ENCODE peak calls at places on chromosomes 4 and X, in five cellular contexts. O, N, I, Q and S are unnamed samples.

GRCh38 chr4:128604204-128604603 is 205.3 kb upstream of the JADE1 start:
- DNase-seq in O (no peak), N (no peak), I (no peak), Q (no peak), S (no peak)

GRCh38 chr4:62771656-62772557 is 1571.8 kb downstream of the ADGRL3 start:
- DNase-seq in O (no peak), N (no peak), I (no peak), Q (no peak), S (no peak)

GRCh38 chr4:141458501-141458900 is 177.9 kb upstream of the IL15 start:
- DNase-seq in O (no peak), N (no peak), I (no peak), Q (no peak), S (peak; percentile 72)

GRCh38 chrX:40116925-40117324 is 19.2 kb upstream of the BCOR start:
- DNase-seq in O (no peak), N (no peak), I (no peak), Q (no peak), S (no peak)

GRCh38 chr4:86271057-86271456 is 88.8 kb downstream of the MAPK10 start:
- DNase-seq in O (no peak), N (no peak), I (no peak), Q (no peak), S (no peak)

GRCh38 chr4:37561196-37561802 is 124.9 kb downstream of the RELL1 start:
- DNase-seq in O (no peak), N (no peak), I (no peak), Q (no peak), S (no peak)

GRCh38 chrX:1035206-1035605 is 177.2 kb downstream of the CRLF2 start:
- DNase-seq in O (no peak), N (no peak), I (no peak), Q (no peak), S (no peak)

GRCh38 chr4:15366660-15367059 is 61.2 kb upstream of the C1QTNF7 start:
- DNase-seq in O (peak; percentile 48), N (no peak), I (no peak), Q (no peak), S (no peak)

GRCh38 chr4:41029098-41029497 is 185.2 kb downstream of the APBB2 start:
- DNase-seq in O (no peak), N (no peak), I (no peak), Q (no peak), S (no peak)

GRCh38 chr4:1596393-1596792 is 87.7 kb downstream of the FAM53A start:
- DNase-seq in O (no peak), N (peak; percentile 26), I (no peak), Q (no peak), S (no peak)

GRCh38 chr4:144174401-144175067 is 34.0 kb upstream of the GYPA start:
- DNase-seq in O (peak; percentile 37), N (no peak), I (peak; percentile 76), Q (no peak), S (peak; percentile 5)

GRCh38 chr4:184473515-184474260 is 662 bp downstream of the IRF2 start:
- DNase-seq in O (peak; percentile 30), N (no peak), I (peak; percentile 45), Q (no peak), S (no peak)

GRCh38 chrX:14051416-14051815 is 21.7 kb upstream of the GEMIN8 start:
- DNase-seq in O (no peak), N (no peak), I (no peak), Q (no peak), S (no peak)

GRCh38 chr4:148112231-148112982 is 329.8 kb downstream of the NR3C2 start:
- DNase-seq in O (peak; percentile 16), N (no peak), I (peak; percentile 55), Q (no peak), S (no peak)

GRCh38 chr4:92257931-92258857 is 45.6 kb upstream of the GRID2 start:
- DNase-seq in O (no peak), N (no peak), I (no peak), Q (no peak), S (no peak)

GRCh38 chr4:139651282-139652194 is 14.1 kb upstream of the MGST2 start:
- DNase-seq in O (peak; percentile 67), N (peak; percentile 91), I (peak; percentile 93), Q (peak; percentile 80), S (no peak)

GRCh38 chr4:74840931-74841330 is 46.6 kb upstream of the BTC start:
- DNase-seq in O (no peak), N (no peak), I (peak; percentile 19), Q (no peak), S (no peak)

GRCh38 chr4:23373269-23373668 is 516.6 kb downstream of the PPARGC1A start:
- DNase-seq in O (no peak), N (no peak), I (peak; percentile 63), Q (no peak), S (peak; percentile 70)

GRCh38 chr4:127309360-127310095 is 323.2 kb upstream of the INTU start:
- DNase-seq in O (peak; percentile 74), N (no peak), I (no peak), Q (no peak), S (no peak)

GRCh38 chrX:98194036-98194435 is 1310.3 kb downstream of the RPA4 start:
- DNase-seq in O (no peak), N (no peak), I (no peak), Q (no peak), S (no peak)

GRCh38 chrX:872090-872489 is 241.5 kb downstream of the SHOX start:
- DNase-seq in O (no peak), N (no peak), I (no peak), Q (no peak), S (no peak)

GRCh38 chr4:52376107-52376704 is 282.9 kb downstream of the USP46 start:
- DNase-seq in O (peak; percentile 26), N (no peak), I (peak; percentile 69), Q (no peak), S (no peak)

GRCh38 chrX:54788446-54788845 is 9.6 kb downstream of the ITIH6 start:
- DNase-seq in O (no peak), N (no peak), I (no peak), Q (no peak), S (no peak)

GRCh38 chr4:112361181-112361791 is 64.1 kb downstream of the ALPK1 start:
- DNase-seq in O (peak; percentile 18), N (no peak), I (peak; percentile 26), Q (no peak), S (no peak)

GRCh38 chr4:107922486-107923473 is 8.6 kb upstream of the CYP2U1 start:
- DNase-seq in O (no peak), N (no peak), I (no peak), Q (no peak), S (no peak)

GRCh38 chr4:108483077-108483476 is 137.3 kb upstream of the RPL34 start:
- DNase-seq in O (no peak), N (no peak), I (no peak), Q (no peak), S (no peak)

GRCh38 chrX:46572295-46572936 is 1.1 kb upstream of the CHST7 start:
- DNase-seq in O (no peak), N (no peak), I (no peak), Q (no peak), S (no peak)

GRCh38 chrX:72216973-72217372 is 21.9 kb downstream of the ERCC6L start:
- DNase-seq in O (no peak), N (no peak), I (no peak), Q (no peak), S (no peak)

GRCh38 chr4:87445964-87446363 is 23.6 kb downstream of the NUDT9 start:
- DNase-seq in O (no peak), N (no peak), I (peak; percentile 11), Q (no peak), S (no peak)

GRCh38 chr4:87451537-87451936 is 29.2 kb downstream of the NUDT9 start:
- DNase-seq in O (no peak), N (no peak), I (no peak), Q (no peak), S (no peak)
- TF ChIP-seq CTCF in O (no peak), N (no peak), I (no peak), Q (no peak), S (no peak)

DNA sequence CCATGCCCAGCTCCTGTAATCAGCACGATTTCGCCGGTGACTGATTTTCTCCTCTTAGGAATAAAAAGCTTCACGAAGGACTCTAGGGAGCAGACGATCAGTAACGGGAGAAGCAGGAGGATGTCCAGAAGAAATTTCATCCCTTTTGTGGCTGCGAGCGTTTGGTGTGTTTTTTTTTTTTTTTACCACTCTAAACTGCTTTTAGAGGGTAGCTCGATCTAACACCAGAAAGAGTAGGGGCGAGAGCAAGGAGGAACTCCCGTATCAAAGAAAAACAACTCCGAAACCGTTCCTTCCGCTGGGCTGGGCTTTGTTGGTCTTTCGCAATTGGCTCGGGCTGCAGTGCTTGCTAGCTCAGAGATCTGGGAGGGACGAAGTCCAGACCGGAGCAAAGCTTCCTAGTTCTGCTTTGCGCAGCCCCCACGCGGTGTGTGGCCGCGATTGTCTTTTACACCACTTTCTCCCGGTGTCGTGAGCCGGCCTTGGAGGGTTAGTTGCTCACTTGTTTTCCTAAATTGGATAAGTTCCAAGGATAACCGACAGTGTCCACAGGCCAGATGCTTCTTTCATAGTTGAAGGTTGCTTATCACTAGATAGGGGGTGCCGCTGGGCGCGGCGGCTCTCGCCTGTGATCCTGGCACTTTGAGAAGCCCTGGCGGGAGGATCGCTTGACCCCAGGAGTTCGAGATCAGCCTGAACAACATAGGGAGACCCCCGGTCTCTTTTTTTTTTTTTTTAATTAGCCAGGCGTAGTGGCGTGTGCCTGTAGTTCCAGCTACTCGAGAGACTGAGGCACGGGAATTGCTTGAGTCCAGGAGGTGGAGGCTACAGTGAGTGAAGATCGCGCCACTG is at the start of gene HSD17B11:
- DNase-seq in O (peak; percentile 91), N (peak; percentile 97), I (peak; percentile 97), Q (peak; percentile 94), S (no peak)
- TF ChIP-seq CTCF in O (peak; percentile 16), N (no peak), I (peak; percentile 11), Q (no peak), S (peak; percentile 25)

GRCh38 chr4:59175588-59175987 is 2024.5 kb upstream of the ADGRL3 start:
- DNase-seq in O (no peak), N (no peak), I (no peak), Q (no peak), S (no peak)

GRCh38 chr4:59179372-59179771 is 2020.8 kb upstream of the ADGRL3 start:
- DNase-seq in O (no peak), N (peak; percentile 38), I (no peak), Q (no peak), S (no peak)

GRCh38 chr4:59180969-59181368 is 2019.2 kb upstream of the ADGRL3 start:
- DNase-seq in O (no peak), N (no peak), I (no peak), Q (no peak), S (no peak)

DNA sequence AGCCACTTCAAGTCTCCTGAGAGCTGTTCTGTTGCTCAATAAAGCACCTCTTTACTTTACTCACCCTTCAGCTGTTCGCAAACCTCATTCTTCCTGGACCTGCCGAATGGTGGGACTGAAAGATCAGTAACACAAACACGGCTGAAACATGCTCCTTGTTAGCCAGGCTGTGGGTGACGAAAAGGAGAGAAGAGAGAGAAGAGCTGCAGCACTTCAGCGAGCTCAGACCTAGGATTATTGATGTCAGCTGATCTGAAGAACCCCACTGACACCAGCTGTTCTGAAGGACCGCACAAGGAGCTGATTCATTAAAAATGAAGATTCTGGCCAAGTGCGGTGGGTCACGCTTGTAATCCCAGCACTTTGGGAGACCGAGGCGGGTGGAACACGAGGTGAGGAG is 2020.0 kb upstream of the ADGRL3 start:
- DNase-seq in O (no peak), N (no peak), I (no peak), Q (no peak), S (no peak)
- TF ChIP-seq CTCF in O (no peak), N (no peak), I (no peak), Q (no peak), S (no peak)

DNA sequence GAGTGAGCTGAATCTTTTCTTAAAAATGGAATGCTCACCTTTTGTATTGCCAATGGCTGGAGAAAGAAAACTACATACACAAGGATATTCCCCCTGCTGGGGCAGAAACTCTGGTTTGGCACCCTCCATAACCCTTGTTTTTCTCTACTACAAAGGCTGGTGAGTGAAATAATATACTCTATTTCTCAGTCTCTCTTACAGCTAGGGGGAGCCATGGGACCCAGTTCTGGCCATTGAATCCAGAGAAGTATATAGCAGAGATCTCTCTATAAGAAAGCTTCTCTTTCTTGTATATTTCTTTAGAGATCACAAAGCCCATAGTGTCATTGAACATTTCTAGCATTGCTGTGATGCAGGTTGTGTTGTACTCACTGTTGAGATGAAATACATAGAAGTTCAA is 49.8 kb downstream of the SMPX start:
- DNase-seq in O (no peak), N (no peak), I (peak; percentile 1), Q (no peak), S (no peak)
- TF ChIP-seq CTCF in O (no peak), N (no peak), I (peak; percentile 21), Q (no peak), S (peak; percentile 30)